ENCODE peak calls at places on chromosomes 1 and 21, in nine cellular contexts. Q, O, M, I, E, X, A, F and V are unnamed samples.

GRCh38 chr1:150516616-150517015 is 1.1 kb downstream of the FALEC start:
- DNase-seq in X (no peak), O (no peak), M (peak), Q (no peak), A (no peak), E (no peak), F (peak), I (peak), V (peak)

GRCh38 chr1:54009406-54009805 is 8.6 kb downstream of the LDLRAD1 start:
- DNase-seq in M (no peak), E (no peak), A (no peak), O (no peak), Q (no peak), X (no peak), I (no peak), F (peak), V (no peak)

GRCh38 chr1:6971048-6971447 is 185.8 kb downstream of the CAMTA1 start:
- DNase-seq in E (no peak), M (no peak), A (no peak), X (no peak), I (no peak), O (no peak), F (no peak), Q (no peak), V (no peak)

GRCh38 chr21:28959367-28960099 is 33.1 kb downstream of the LTN1 start:
- DNase-seq in I (peak), A (no peak), Q (no peak), M (peak), O (no peak), F (no peak), E (peak), X (peak), V (peak)

GRCh38 chr1:88877382-88877825 is 14.0 kb downstream of the GTF2B start:
- DNase-seq in X (peak), Q (no peak), M (peak), E (peak), O (no peak), F (no peak), A (no peak), I (peak), V (peak)

GRCh38 chr1:228342627-228343210 is 63.9 kb downstream of the TRIM11 start:
- DNase-seq in X (no peak), M (no peak), Q (no peak), I (no peak), F (no peak), O (no peak), A (no peak), E (no peak), V (no peak)

GRCh38 chr1:9835404-9835757 is 11.6 kb upstream of the CLSTN1 start:
- DNase-seq in Q (no peak), X (no peak), F (no peak), A (no peak), E (no peak), M (no peak), O (no peak), I (no peak), V (no peak)

GRCh38 chr1:238823416-238823815 is 563.0 kb upstream of the CHRM3 start:
- DNase-seq in M (no peak), X (no peak), A (no peak), F (no peak), O (no peak), Q (no peak), I (no peak), E (no peak), V (no peak)

GRCh38 chr1:40679165-40679953 is 12.1 kb upstream of the NFYC start:
- DNase-seq in A (no peak), M (no peak), F (no peak), Q (no peak), X (no peak), I (no peak), E (no peak), O (no peak), V (no peak)

GRCh38 chr1:101136739-101137138 is 100.1 kb upstream of the S1PR1 start:
- DNase-seq in A (no peak), M (peak), X (peak), O (no peak), F (no peak), Q (peak), E (peak), I (no peak), V (no peak)

GRCh38 chr21:17911628-17912027 is 92.5 kb upstream of the C21orf91 start:
- DNase-seq in F (no peak), A (no peak), I (peak), E (peak), M (no peak), O (no peak), Q (no peak), X (peak), V (peak)

GRCh38 chr1:9651565-9652378 is at the start of gene PIK3CD:
- DNase-seq in X (peak), F (peak), A (peak), M (peak), E (peak), I (peak), Q (no peak), O (no peak), V (no peak)

GRCh38 chr1:27607239-27607804 is 3.4 kb upstream of the AHDC1 start:
- DNase-seq in Q (no peak), I (no peak), O (no peak), A (peak), M (peak), X (no peak), E (no peak), F (no peak), V (no peak)

GRCh38 chr1:47443530-47444316 is 5.9 kb downstream of the FOXD2 start:
- DNase-seq in O (no peak), A (no peak), M (no peak), I (no peak), E (no peak), F (no peak), Q (no peak), X (no peak), V (no peak)

GRCh38 chr1:243388276-243388675 is 132.4 kb downstream of the SDCCAG8 start:
- DNase-seq in O (no peak), E (peak), M (no peak), A (no peak), F (no peak), I (no peak), X (no peak), Q (no peak), V (no peak)

GRCh38 chr1:54519709-54520108 is 28.3 kb upstream of the ACOT11 start:
- DNase-seq in O (no peak), M (no peak), Q (no peak), A (no peak), F (no peak), E (no peak), X (no peak), I (no peak), V (no peak)

GRCh38 chr1:219798283-219799030 is 129.9 kb downstream of the SLC30A10 start:
- DNase-seq in M (peak), X (peak), F (no peak), A (no peak), O (no peak), I (peak), E (peak), Q (no peak), V (peak)

GRCh38 chr1:62299426-62300200 is 19.6 kb downstream of the KANK4 start:
- DNase-seq in A (peak), M (peak), O (no peak), F (no peak), I (no peak), Q (no peak), X (no peak), E (peak), V (peak)

GRCh38 chr1:62288224-62288623 is 31.0 kb downstream of the KANK4 start:
- DNase-seq in E (no peak), A (no peak), O (no peak), Q (no peak), F (no peak), M (no peak), I (no peak), X (no peak), V (no peak)

GRCh38 chr1:62295921-62296451 is 23.2 kb downstream of the KANK4 start:
- DNase-seq in A (no peak), X (peak), M (peak), I (no peak), E (peak), O (no peak), F (no peak), Q (peak), V (peak)

GRCh38 chr1:62288669-62289068 is 30.6 kb downstream of the KANK4 start:
- DNase-seq in F (no peak), O (no peak), M (no peak), E (no peak), Q (no peak), I (no peak), X (no peak), A (no peak), V (no peak)

DNA sequence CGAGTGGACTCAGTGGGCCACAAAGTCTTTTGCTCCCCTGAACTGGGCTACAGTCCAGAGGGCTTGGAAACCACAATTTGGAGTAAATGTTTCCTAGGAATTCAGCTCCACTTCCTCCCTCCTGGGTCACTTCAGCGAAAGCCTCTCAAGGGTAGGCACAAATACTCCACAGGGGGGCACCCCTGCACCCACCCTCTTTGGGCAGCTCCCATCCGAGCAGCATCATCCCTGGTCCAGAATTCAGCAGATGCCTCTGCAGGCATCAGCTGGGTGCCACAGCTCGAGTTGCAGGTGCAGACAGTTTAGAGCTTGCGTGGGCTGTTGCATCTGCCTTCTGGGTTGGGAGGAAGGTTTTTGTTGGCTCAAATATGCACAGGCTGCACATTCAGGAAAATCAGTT is 25.0 kb downstream of the KANK4 start:
- DNase-seq in O (no peak), X (no peak), A (no peak), M (no peak), Q (no peak), E (peak), F (no peak), I (peak), V (peak)
- TF ChIP-seq CTCF in O (no peak), X (no peak), A (peak), M (no peak), Q (no peak), E (peak), F (no peak), I (peak), V (peak)

GRCh38 chr1:14787604-14788003 is 189.1 kb downstream of the KAZN start:
- DNase-seq in A (no peak), Q (no peak), E (peak), M (no peak), X (no peak), I (peak), F (no peak), O (no peak), V (no peak)
- TF ChIP-seq CTCF in A (peak), Q (no peak), E (peak), M (no peak), X (no peak), I (peak), F (no peak), O (no peak), V (no peak)

GRCh38 chr1:235823684-235824083 is 43.0 kb downstream of the LYST start:
- DNase-seq in O (no peak), M (no peak), Q (no peak), A (no peak), I (no peak), E (no peak), X (no peak), F (no peak), V (no peak)
- TF ChIP-seq CTCF in O (no peak), M (no peak), Q (no peak), A (no peak), I (no peak), E (no peak), X (no peak), F (no peak), V (no peak)

GRCh38 chr1:178682429-178682828 is 42.6 kb upstream of the RALGPS2 start:
- DNase-seq in O (no peak), A (no peak), F (no peak), M (no peak), E (peak), I (peak), Q (no peak), X (no peak), V (no peak)
- TF ChIP-seq CTCF in O (no peak), A (no peak), F (no peak), M (no peak), E (no peak), I (no peak), Q (no peak), X (no peak), V (no peak)

GRCh38 chr1:24481843-24482610 is 20.6 kb upstream of the RCAN3 start:
- DNase-seq in X (no peak), A (no peak), I (no peak), E (no peak), F (peak), M (no peak), O (no peak), Q (no peak), V (no peak)
- TF ChIP-seq CTCF in X (no peak), A (no peak), I (no peak), E (no peak), F (no peak), M (no peak), O (no peak), Q (no peak), V (no peak)

GRCh38 chr1:30088594-30089556 is 634.5 kb downstream of the MATN1 start:
- DNase-seq in A (no peak), X (no peak), F (no peak), I (no peak), O (peak), E (no peak), M (no peak), Q (no peak), V (peak)

GRCh38 chr1:30083800-30084464 is 639.5 kb downstream of the MATN1 start:
- DNase-seq in Q (no peak), I (peak), E (peak), M (peak), F (no peak), A (no peak), X (peak), O (no peak), V (peak)

GRCh38 chr1:30087465-30087864 is 635.9 kb downstream of the MATN1 start:
- DNase-seq in X (no peak), M (no peak), E (peak), Q (no peak), F (no peak), I (no peak), O (no peak), A (no peak), V (no peak)

GRCh38 chr1:30084909-30085571 is 638.3 kb downstream of the MATN1 start:
- DNase-seq in I (no peak), F (no peak), M (no peak), A (no peak), Q (no peak), E (no peak), O (no peak), X (no peak), V (no peak)

GRCh38 chr1:30085814-30086770 is 637.3 kb downstream of the MATN1 start:
- DNase-seq in Q (no peak), F (peak), M (peak), X (no peak), A (peak), O (no peak), I (no peak), E (peak), V (peak)
- TF ChIP-seq CTCF in Q (peak), F (peak), M (no peak), X (no peak), A (peak), O (no peak), I (peak), E (peak), V (peak)